ENCODE peak calls at places on chromosomes 11 and 22, in eight cellular contexts. G is Panc1, F is body of pancreas, M is adrenal gland, C is colonic mucosa, Y is Peyer's patch, B is tibial artery, X is upper lobe of right lung. W is an unnamed sample. For H3K27me3, the result is how much of the 10 kb centered on the place peaks cover.

GRCh38 chr22:23278883-23279675 is 98.8 kb downstream of the BCR start:
- DNase-seq in C (peak), X (peak), M (no peak), B (no peak), Y (peak), G (no peak), F (peak), W (no peak)

GRCh38 chr11:107496011-107496410 is 38.4 kb upstream of the CWF19L2 start:
- DNase-seq in G (no peak), F (no peak), X (no peak), Y (no peak), M (peak), B (no peak), C (no peak), W (no peak)

GRCh38 chr11:77542296-77542695 is 47.5 kb upstream of the AQP11 start:
- DNase-seq in F (no peak), C (no peak), X (no peak), G (no peak), M (no peak), Y (no peak), B (no peak), W (no peak)

GRCh38 chr11:34303028-34303427 is 54.8 kb downstream of the ABTB2 start:
- DNase-seq in Y (no peak), C (no peak), F (no peak), M (no peak), X (no peak), B (no peak), G (no peak), W (no peak)

GRCh38 chr11:46393759-46394158 is 2.2 kb upstream of the CHRM4 start:
- DNase-seq in G (no peak), Y (no peak), B (no peak), M (no peak), X (no peak), C (no peak), F (no peak), W (no peak)

GRCh38 chr11:25566298-25567200 is 765.4 kb upstream of the ANO3 start:
- DNase-seq in M (no peak), C (no peak), G (no peak), F (peak), B (peak), X (peak), Y (no peak), W (no peak)

GRCh38 chr11:105862736-105863367 is 159.2 kb downstream of the MSANTD4 start:
- DNase-seq in X (no peak), Y (no peak), F (peak), G (peak), M (no peak), B (no peak), C (no peak), W (no peak)

GRCh38 chr11:43574949-43575915 is 105.3 kb upstream of the HSD17B12 start:
- DNase-seq in C (no peak), Y (no peak), M (peak), X (no peak), G (no peak), F (no peak), B (no peak), W (peak)

GRCh38 chr11:14312736-14313438 is 46.1 kb downstream of the RRAS2 start:
- DNase-seq in F (no peak), C (no peak), G (no peak), B (no peak), Y (no peak), X (no peak), M (no peak), W (no peak)

GRCh38 chr22:38449776-38450175 is 5.2 kb downstream of the KCNJ4 start:
- DNase-seq in B (no peak), X (no peak), G (no peak), Y (no peak), C (no peak), F (no peak), M (no peak), W (no peak)

GRCh38 chr22:38451864-38452263 is 3.1 kb downstream of the KCNJ4 start:
- DNase-seq in F (no peak), B (no peak), M (no peak), C (no peak), G (no peak), Y (no peak), X (no peak), W (no peak)

GRCh38 chr22:38452373-38453064 is 2.5 kb downstream of the KCNJ4 start:
- DNase-seq in Y (no peak), C (no peak), M (no peak), G (no peak), X (no peak), B (peak), F (no peak), W (peak)

GRCh38 chr22:38450234-38450797 is 4.7 kb downstream of the KCNJ4 start:
- DNase-seq in G (no peak), Y (no peak), M (no peak), X (no peak), F (no peak), B (no peak), C (no peak), W (no peak)

GRCh38 chr22:38451404-38451803 is 3.6 kb downstream of the KCNJ4 start:
- DNase-seq in G (no peak), X (no peak), M (no peak), B (no peak), C (no peak), F (no peak), Y (no peak), W (peak)
- H3K4me3 ChIP-seq in G (no peak), X (no peak), M (no peak), B (no peak), C (no peak), F (no peak), Y (no peak), W (no peak)

GRCh38 chr22:19776433-19777031 is 16.0 kb downstream of the TBX1 start:
- DNase-seq in B (no peak), G (no peak), M (no peak), X (no peak), Y (no peak), F (no peak), C (no peak), W (no peak)
- H3K27me3 ChIP-seq in B (half or more), G (under half), M (under half), X (under half), Y (under half), F (under half), C (under half), W (under half)

DNA sequence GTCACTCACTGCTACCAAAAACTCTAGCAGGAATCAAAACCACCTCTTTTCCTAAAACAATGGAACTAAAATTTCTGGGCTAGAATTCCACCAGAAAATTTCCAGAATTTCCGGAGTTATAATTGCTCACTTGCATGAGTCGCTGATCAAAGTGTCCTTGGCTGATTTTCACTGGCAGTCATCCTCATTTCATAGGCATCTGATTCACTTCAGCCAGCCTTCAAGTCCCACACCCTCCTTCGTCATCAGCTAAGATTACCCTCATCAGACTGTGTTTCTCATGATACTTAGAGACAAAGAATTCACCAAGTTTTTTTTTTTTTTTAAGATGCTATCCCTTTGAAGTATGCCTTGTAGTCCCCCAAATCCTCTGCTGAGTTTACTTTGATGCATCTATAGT is 71.4 kb upstream of the RAB38 start:
- DNase-seq in F (peak), Y (no peak), G (no peak), X (no peak), C (no peak), B (no peak), M (peak), W (no peak)
- TF ChIP-seq CTCF in F (no peak), Y (no peak), G (no peak), X (no peak), C (no peak), B (no peak), M (no peak), W (no peak)

DNA sequence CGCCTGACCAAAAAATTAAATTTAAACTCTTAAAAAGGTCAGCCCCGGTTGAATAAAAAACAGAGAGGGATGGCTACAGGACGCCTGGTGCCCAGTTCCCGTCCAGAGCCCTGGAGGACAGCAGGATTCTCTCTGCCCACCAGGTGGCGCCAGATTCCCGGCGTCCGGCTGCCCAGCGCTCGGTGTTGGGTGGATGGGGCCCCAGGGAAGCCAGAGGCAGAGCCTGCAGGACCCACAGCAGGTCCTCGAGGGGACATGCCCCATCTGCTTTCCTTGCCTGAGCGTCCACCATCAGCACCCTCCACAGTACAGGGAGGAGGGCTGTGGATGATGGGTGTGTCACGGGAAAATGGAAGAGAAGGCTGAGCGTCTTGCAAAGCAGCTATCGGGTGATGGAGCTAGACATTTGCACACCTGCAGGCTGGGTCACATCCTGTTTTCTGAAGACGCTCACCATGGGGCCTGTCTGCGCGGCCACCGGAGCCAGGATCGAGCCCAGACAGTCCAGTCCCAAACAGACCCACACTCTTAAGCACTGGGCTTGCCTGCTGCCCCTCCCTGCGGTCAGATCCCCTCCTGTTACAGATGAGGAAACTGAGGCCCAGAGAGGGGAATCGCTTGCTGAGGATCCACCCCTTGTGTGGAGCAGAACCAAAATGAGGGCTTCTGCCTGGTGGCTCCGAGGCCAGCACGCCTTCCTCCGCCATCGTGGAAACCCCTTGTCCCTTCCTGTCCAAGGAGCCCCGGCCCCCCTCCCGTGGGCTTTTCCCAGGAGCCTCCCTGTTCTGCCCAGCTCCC is 18.5 kb upstream of the CBX7 start:
- DNase-seq in X (peak), C (peak), F (peak), G (peak), Y (peak), M (peak), B (peak), W (peak)
- H3K4me3 ChIP-seq in X (no peak), C (no peak), F (no peak), G (no peak), Y (peak), M (no peak), B (no peak), W (no peak)

GRCh38 chr22:37568448-37569008 is 8.2 kb downstream of the CDC42EP1 start:
- DNase-seq in B (no peak), X (no peak), G (no peak), Y (no peak), C (no peak), M (no peak), F (no peak), W (no peak)
- H3K27me3 ChIP-seq in B (under half), X (under half), G (under half), Y (under half), C (under half), M (under half), F (under half), W (under half)

GRCh38 chr11:69040051-69040450 is 8.7 kb upstream of the TPCN2 start:
- DNase-seq in G (no peak), Y (no peak), M (no peak), B (no peak), C (no peak), F (no peak), X (no peak), W (no peak)

GRCh38 chr11:69048056-69048717 is 545 bp upstream of the TPCN2 start:
- DNase-seq in M (no peak), F (no peak), C (no peak), X (no peak), B (no peak), G (no peak), Y (no peak), W (no peak)

GRCh38 chr11:69040581-69041260 is 8.0 kb upstream of the TPCN2 start:
- DNase-seq in G (no peak), B (no peak), F (peak), Y (no peak), C (no peak), M (no peak), X (no peak), W (no peak)

GRCh38 chr11:69041516-69041915 is 7.2 kb upstream of the TPCN2 start:
- DNase-seq in Y (no peak), G (no peak), C (no peak), X (no peak), B (no peak), M (no peak), F (no peak), W (no peak)

GRCh38 chr11:69044111-69045013 is 4.4 kb upstream of the TPCN2 start:
- DNase-seq in Y (peak), C (peak), B (peak), F (peak), G (peak), M (peak), X (peak), W (peak)
- TF ChIP-seq CTCF in Y (peak), C (peak), B (peak), F (peak), G (peak), M (peak), X (peak), W (peak)

DNA sequence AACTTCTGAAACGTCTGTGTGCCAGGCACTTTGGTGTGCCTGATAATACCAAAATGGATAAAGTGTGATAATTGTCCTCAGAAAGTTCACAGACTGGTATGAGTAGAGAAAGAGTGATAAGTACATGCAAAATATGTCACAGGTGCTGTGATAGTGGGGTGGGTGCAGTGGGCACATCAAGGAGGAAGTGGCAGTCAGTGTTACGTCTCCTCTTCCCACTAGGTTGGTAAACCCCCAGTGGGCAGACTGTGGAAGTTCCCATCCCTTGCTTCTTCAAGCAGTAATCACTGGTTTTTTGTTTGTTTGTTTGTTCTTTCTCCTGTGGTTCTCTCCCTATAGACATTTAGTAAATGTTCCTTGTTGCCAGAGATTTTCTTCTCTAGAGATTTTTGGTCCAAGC is 5.4 kb downstream of the RNF121 start:
- DNase-seq in F (no peak), X (no peak), M (no peak), G (no peak), Y (no peak), C (no peak), B (no peak), W (no peak)
- H3K4me3 ChIP-seq in F (no peak), X (no peak), M (no peak), G (no peak), Y (no peak), C (no peak), B (no peak), W (no peak)

DNA sequence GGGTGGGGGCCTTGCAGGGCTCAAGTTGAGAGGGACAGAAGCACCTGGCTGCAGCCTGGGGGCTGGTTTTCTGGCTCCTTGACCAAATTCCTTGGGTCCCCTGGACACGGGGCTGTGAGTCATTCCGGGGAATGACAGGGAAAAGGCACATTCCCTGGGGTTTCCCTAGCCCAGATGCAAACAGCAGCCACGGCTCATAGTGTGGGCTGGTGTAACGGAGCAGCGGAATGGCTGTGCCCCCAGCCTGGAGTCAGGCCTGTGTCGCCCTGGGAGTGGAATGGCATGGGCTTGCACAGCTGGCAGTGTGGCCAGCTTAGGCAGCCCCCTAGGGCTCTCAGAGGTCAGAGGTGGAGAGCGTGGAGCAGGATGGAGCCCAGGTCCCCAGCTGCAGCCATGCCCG is 77.6 kb upstream of the KCNQ1OT1 start:
- DNase-seq in G (no peak), B (peak), Y (peak), M (peak), F (peak), X (peak), C (peak), W (no peak)
- H3K27me3 ChIP-seq in G (under half), B (under half), Y (under half), M (under half), F (under half), X (under half), C (under half), W (under half)